ENCODE peak calls at places on chromosomes 16 and 17, in five cellular contexts. One of them, this sample, is unnamed.

GRCh38 chr16:86222541-86222940 is 287.8 kb upstream of the FOXF1 start:
- DNase-seq in A549: no peak
- DNase-seq in left lung: no peak
- DNase-seq in prostate gland: no peak
- DNase-seq in astrocyte of the spinal cord: peak
- DNase-seq in this sample: peak

GRCh38 chr17:56603486-56604238 is 10.2 kb downstream of the NOG start:
- DNase-seq in A549: no peak
- DNase-seq in left lung: no peak
- DNase-seq in prostate gland: no peak
- DNase-seq in astrocyte of the spinal cord: no peak
- DNase-seq in this sample: no peak

GRCh38 chr16:84528317-84528716 is 23.9 kb upstream of the MEAK7 start:
- DNase-seq in A549: no peak
- DNase-seq in left lung: no peak
- DNase-seq in prostate gland: no peak
- DNase-seq in astrocyte of the spinal cord: no peak
- DNase-seq in this sample: no peak

GRCh38 chr17:82229686-82230626 is 1.1 kb downstream of the SLC16A3 start:
- DNase-seq in A549: no peak
- DNase-seq in left lung: no peak
- DNase-seq in prostate gland: no peak
- DNase-seq in astrocyte of the spinal cord: no peak
- DNase-seq in this sample: no peak

GRCh38 chr16:14284930-14285541 is 213.9 kb downstream of the MRTFB start:
- DNase-seq in A549: peak
- DNase-seq in left lung: peak
- DNase-seq in prostate gland: no peak
- DNase-seq in astrocyte of the spinal cord: peak
- DNase-seq in this sample: peak

GRCh38 chr16:6684076-6684673 is 648.5 kb upstream of the RBFOX1 start:
- DNase-seq in A549: peak
- DNase-seq in left lung: no peak
- DNase-seq in prostate gland: peak
- DNase-seq in astrocyte of the spinal cord: no peak
- DNase-seq in this sample: peak

GRCh38 chr17:64573214-64573613 is 66.4 kb downstream of the CEP95 start:
- DNase-seq in A549: no peak
- DNase-seq in left lung: no peak
- DNase-seq in prostate gland: no peak
- DNase-seq in astrocyte of the spinal cord: no peak
- DNase-seq in this sample: no peak

GRCh38 chr16:75192606-75193264 is 14.2 kb downstream of the CTRB2 start:
- DNase-seq in A549: no peak
- DNase-seq in left lung: no peak
- DNase-seq in prostate gland: no peak
- DNase-seq in astrocyte of the spinal cord: no peak
- DNase-seq in this sample: no peak

GRCh38 chr16:69273009-69273408 is 38.1 kb upstream of the VPS4A start:
- DNase-seq in A549: no peak
- DNase-seq in left lung: no peak
- DNase-seq in prostate gland: no peak
- DNase-seq in astrocyte of the spinal cord: peak
- DNase-seq in this sample: no peak

GRCh38 chr17:63838586-63839184 is 3.8 kb downstream of the SMARCD2 start:
- DNase-seq in A549: no peak
- DNase-seq in left lung: peak
- DNase-seq in prostate gland: peak
- DNase-seq in astrocyte of the spinal cord: peak
- DNase-seq in this sample: peak

GRCh38 chr16:55488306-55488705 is 9.3 kb downstream of the MMP2 start:
- DNase-seq in A549: no peak
- DNase-seq in left lung: no peak
- DNase-seq in prostate gland: no peak
- DNase-seq in astrocyte of the spinal cord: no peak
- DNase-seq in this sample: peak

GRCh38 chr16:20918486-20919239 is 18.1 kb downstream of the LYRM1 start:
- DNase-seq in A549: no peak
- DNase-seq in left lung: peak
- DNase-seq in prostate gland: no peak
- DNase-seq in astrocyte of the spinal cord: peak
- DNase-seq in this sample: peak

GRCh38 chr16:63289834-63290460 is 1253.7 kb upstream of the CDH8 start:
- DNase-seq in A549: peak
- DNase-seq in left lung: no peak
- DNase-seq in prostate gland: no peak
- DNase-seq in astrocyte of the spinal cord: peak
- DNase-seq in this sample: peak

GRCh38 chr17:28493467-28493866 is 12.7 kb upstream of the FOXN1 start:
- DNase-seq in A549: no peak
- DNase-seq in left lung: no peak
- DNase-seq in prostate gland: no peak
- DNase-seq in astrocyte of the spinal cord: no peak
- DNase-seq in this sample: no peak

GRCh38 chr17:48044851-48045250 is 3.3 kb upstream of the NFE2L1 start:
- DNase-seq in A549: no peak
- DNase-seq in left lung: no peak
- DNase-seq in prostate gland: no peak
- DNase-seq in astrocyte of the spinal cord: no peak
- DNase-seq in this sample: no peak

GRCh38 chr17:39196820-39197331 is 593 bp downstream of the CACNB1 start:
- DNase-seq in A549: peak
- DNase-seq in left lung: peak
- DNase-seq in prostate gland: no peak
- DNase-seq in astrocyte of the spinal cord: no peak
- DNase-seq in this sample: peak

GRCh38 chr17:76679242-76679641 is 31.5 kb downstream of the MXRA7 start:
- DNase-seq in A549: no peak
- DNase-seq in left lung: no peak
- DNase-seq in prostate gland: no peak
- DNase-seq in astrocyte of the spinal cord: no peak
- DNase-seq in this sample: no peak

GRCh38 chr17:76676629-76677028 is 33.1 kb upstream of the ST6GALNAC1 start:
- DNase-seq in A549: no peak
- DNase-seq in left lung: no peak
- DNase-seq in prostate gland: no peak
- DNase-seq in astrocyte of the spinal cord: no peak
- DNase-seq in this sample: no peak

GRCh38 chr17:76675648-76676047 is 32.1 kb upstream of the ST6GALNAC1 start:
- DNase-seq in A549: no peak
- DNase-seq in left lung: no peak
- DNase-seq in prostate gland: no peak
- DNase-seq in astrocyte of the spinal cord: no peak
- DNase-seq in this sample: no peak

GRCh38 chr17:76677406-76677805 is 33.4 kb downstream of the MXRA7 start:
- DNase-seq in A549: no peak
- DNase-seq in left lung: no peak
- DNase-seq in prostate gland: no peak
- DNase-seq in astrocyte of the spinal cord: no peak
- DNase-seq in this sample: no peak

DNA sequence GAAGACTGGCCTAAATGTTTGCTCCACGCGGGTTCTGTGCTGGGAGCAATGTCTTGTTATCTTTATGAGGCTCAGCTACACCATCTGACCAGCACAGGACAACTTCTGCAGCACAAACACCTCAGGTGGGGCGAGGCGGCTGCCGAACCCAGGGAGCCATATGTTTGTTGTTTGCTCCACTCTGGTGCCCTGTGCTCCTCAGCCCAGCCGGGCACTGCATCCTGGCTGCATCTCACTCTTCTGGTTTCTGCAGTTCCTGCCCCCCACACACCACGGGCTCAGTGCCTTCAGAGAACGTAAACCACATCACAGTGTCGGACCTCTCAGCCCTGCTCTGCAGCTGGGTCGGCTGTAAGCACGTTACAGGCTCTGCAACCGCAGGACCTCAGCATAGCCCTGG is 32.4 kb downstream of the MXRA7 start:
- DNase-seq in A549: no peak
- DNase-seq in left lung: no peak
- DNase-seq in prostate gland: no peak
- DNase-seq in astrocyte of the spinal cord: no peak
- DNase-seq in this sample: no peak
- H3K4me3 ChIP-seq in A549: no peak
- H3K4me3 ChIP-seq in left lung: no peak
- H3K4me3 ChIP-seq in prostate gland: no peak
- H3K4me3 ChIP-seq in astrocyte of the spinal cord: no peak
- H3K4me3 ChIP-seq in this sample: no peak

GRCh38 chr17:72764632-72765041 is 327.9 kb downstream of the SLC39A11 start:
- DNase-seq in A549: no peak
- DNase-seq in left lung: no peak
- DNase-seq in prostate gland: no peak
- DNase-seq in astrocyte of the spinal cord: peak
- DNase-seq in this sample: peak

GRCh38 chr17:72766761-72767356 is 325.6 kb downstream of the SLC39A11 start:
- DNase-seq in A549: no peak
- DNase-seq in left lung: no peak
- DNase-seq in prostate gland: no peak
- DNase-seq in astrocyte of the spinal cord: no peak
- DNase-seq in this sample: no peak

GRCh38 chr17:72763981-72764380 is 328.5 kb downstream of the SLC39A11 start:
- DNase-seq in A549: no peak
- DNase-seq in left lung: no peak
- DNase-seq in prostate gland: no peak
- DNase-seq in astrocyte of the spinal cord: no peak
- DNase-seq in this sample: no peak

GRCh38 chr17:72761893-72762622 is 330.4 kb downstream of the SLC39A11 start:
- DNase-seq in A549: no peak
- DNase-seq in left lung: no peak
- DNase-seq in prostate gland: no peak
- DNase-seq in astrocyte of the spinal cord: no peak
- DNase-seq in this sample: no peak

GRCh38 chr17:72765357-72766153 is 326.9 kb downstream of the SLC39A11 start:
- DNase-seq in A549: no peak
- DNase-seq in left lung: no peak
- DNase-seq in prostate gland: no peak
- DNase-seq in astrocyte of the spinal cord: peak
- DNase-seq in this sample: no peak
- H3K4me3 ChIP-seq in A549: no peak
- H3K4me3 ChIP-seq in left lung: no peak
- H3K4me3 ChIP-seq in prostate gland: no peak
- H3K4me3 ChIP-seq in astrocyte of the spinal cord: no peak
- H3K4me3 ChIP-seq in this sample: no peak

GRCh38 chr16:88779406-88780099 is 5.5 kb downstream of the PIEZO1 start:
- DNase-seq in A549: no peak
- DNase-seq in left lung: no peak
- DNase-seq in prostate gland: no peak
- DNase-seq in astrocyte of the spinal cord: no peak
- DNase-seq in this sample: no peak

GRCh38 chr16:88778541-88779065 is 6.4 kb downstream of the PIEZO1 start:
- DNase-seq in A549: no peak
- DNase-seq in left lung: no peak
- DNase-seq in prostate gland: no peak
- DNase-seq in astrocyte of the spinal cord: no peak
- DNase-seq in this sample: no peak

GRCh38 chr16:88781140-88782077 is 3.6 kb downstream of the PIEZO1 start:
- DNase-seq in A549: no peak
- DNase-seq in left lung: peak
- DNase-seq in prostate gland: no peak
- DNase-seq in astrocyte of the spinal cord: no peak
- DNase-seq in this sample: no peak

GRCh38 chr16:88782454-88783390 is 2.3 kb downstream of the PIEZO1 start:
- DNase-seq in A549: no peak
- DNase-seq in left lung: no peak
- DNase-seq in prostate gland: no peak
- DNase-seq in astrocyte of the spinal cord: peak
- DNase-seq in this sample: peak

DNA sequence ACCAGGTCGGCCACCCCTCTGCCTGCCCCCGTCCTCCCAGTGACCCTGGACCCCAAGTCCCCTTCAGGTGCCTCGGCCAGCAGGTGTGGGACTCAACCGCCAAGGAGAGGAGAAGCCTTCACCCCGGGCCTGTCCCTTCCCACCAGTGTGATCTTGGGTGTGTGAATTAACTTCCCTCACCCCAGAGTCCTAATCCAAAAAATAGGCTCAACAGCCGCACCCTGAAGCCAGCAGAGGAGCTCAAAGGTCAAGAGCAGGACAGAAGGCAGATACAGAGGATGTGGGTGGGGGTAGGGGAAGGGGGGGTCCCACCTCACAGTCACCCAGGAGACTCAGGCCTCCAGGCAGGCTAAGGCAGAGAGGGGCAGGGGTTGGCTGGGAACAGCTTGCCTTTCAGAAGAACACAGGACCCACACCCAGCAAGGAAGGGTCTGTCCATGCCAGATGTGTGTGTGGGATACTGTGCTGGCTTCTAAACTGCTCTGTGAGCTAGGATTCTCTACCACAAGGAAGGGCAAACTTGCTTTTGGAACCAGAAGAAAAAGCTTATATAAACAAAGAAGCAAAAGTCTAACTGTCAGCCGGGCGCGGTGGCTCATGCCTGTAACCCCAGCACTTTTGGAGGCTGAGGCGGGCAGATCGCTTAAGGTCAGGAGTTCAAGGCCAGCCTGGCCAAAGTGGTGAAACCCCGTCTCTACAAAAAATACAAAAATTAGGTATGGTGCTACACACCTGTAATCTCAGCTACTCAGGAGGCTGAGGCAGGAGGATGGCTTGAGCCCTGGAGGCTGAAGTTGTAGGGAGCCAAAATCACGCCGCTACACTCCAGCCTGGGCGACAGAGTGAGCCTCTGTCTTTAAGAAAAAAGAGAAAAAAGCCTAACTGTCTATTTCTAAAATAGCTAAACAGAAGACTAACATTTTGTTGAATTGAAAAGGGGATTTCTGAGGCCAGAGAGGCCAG is 4.6 kb downstream of the PIEZO1 start:
- DNase-seq in A549: no peak
- DNase-seq in left lung: no peak
- DNase-seq in prostate gland: no peak
- DNase-seq in astrocyte of the spinal cord: no peak
- DNase-seq in this sample: no peak
- H3K4me3 ChIP-seq in A549: no peak
- H3K4me3 ChIP-seq in left lung: no peak
- H3K4me3 ChIP-seq in prostate gland: no peak
- H3K4me3 ChIP-seq in astrocyte of the spinal cord: no peak
- H3K4me3 ChIP-seq in this sample: no peak

DNA sequence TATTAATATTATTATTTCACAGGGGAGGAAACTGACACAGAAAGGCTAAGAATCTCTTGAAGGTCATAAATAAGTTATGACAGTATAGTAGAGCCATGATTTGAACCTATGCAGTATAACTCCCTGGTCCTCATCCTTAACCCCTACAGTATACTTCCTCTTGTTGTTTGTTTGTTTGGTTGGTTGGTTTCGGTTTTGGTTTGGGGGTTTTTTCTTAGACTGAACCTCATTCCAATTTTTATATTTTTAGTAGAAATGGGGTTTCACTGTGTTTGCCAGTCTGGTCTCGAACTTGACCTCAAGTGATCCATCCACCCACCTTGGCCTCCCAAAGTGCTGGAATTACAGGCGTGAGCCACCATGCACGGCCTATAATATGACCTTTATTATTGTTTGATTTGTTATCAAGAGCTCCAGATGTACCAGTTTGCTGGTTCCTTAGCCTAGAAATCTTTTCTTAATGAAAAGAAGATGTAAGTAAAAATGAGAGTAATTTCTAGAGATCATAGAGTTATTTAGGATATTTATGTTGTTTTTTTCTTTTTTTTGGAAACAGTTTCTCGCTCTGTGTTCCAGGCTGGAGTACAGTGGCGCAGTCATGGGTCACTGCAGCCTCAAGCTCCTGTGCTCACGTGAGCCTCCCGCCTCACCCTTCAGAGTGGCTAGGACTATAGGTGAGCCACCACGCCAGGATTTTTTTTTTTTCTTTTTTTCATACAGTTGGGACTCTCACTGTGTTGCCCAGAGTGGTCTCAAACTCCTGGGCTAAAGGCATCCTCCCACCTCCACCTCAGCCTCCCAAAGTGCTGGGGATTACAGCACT is 4.9 kb downstream of the PRR11 start:
- DNase-seq in A549: no peak
- DNase-seq in left lung: no peak
- DNase-seq in prostate gland: no peak
- DNase-seq in astrocyte of the spinal cord: no peak
- DNase-seq in this sample: no peak
- H3K4me3 ChIP-seq in A549: no peak
- H3K4me3 ChIP-seq in left lung: no peak
- H3K4me3 ChIP-seq in prostate gland: no peak
- H3K4me3 ChIP-seq in astrocyte of the spinal cord: no peak
- H3K4me3 ChIP-seq in this sample: peak